ENCODE peak calls at places on chromosomes 13 and 19, in five cellular contexts. X is MM.1S, L is heart left ventricle, V is tibial artery, B is suprapubic skin. T is an unnamed sample.

GRCh38 chr19:54817670-54818536 is 1.6 kb downstream of the KIR3DL1 start:
- DNase-seq in X (no peak), L (no peak), V (no peak), B (no peak), T (no peak)

GRCh38 chr19:6717036-6717435 is 3.4 kb downstream of the C3 start:
- DNase-seq in X (no peak), L (no peak), V (no peak), B (no peak), T (no peak)

GRCh38 chr13:94858856-94859811 is 146.8 kb upstream of the SOX21 start:
- DNase-seq in X (no peak), L (peak), V (peak), B (peak), T (no peak)

GRCh38 chr19:47494729-47495128 is 10.7 kb upstream of the KPTN start:
- DNase-seq in X (no peak), L (no peak), V (no peak), B (no peak), T (no peak)

GRCh38 chr19:35403116-35403760 is 32.4 kb downstream of the GPR42 start:
- DNase-seq in X (no peak), L (no peak), V (no peak), B (no peak), T (peak)

GRCh38 chr13:29543230-29544215 is 52.0 kb downstream of the SLC7A1 start:
- DNase-seq in X (no peak), L (no peak), V (no peak), B (no peak), T (no peak)

GRCh38 chr19:52724701-52725514 is 9.9 kb downstream of the ZNF611 start:
- DNase-seq in X (no peak), L (no peak), V (no peak), B (no peak), T (no peak)

GRCh38 chr13:33441015-33441414 is 155.5 kb upstream of the STARD13 start:
- DNase-seq in X (no peak), L (no peak), V (no peak), B (no peak), T (peak)

GRCh38 chr13:114145722-114146121 is 13.3 kb upstream of the RASA3 start:
- DNase-seq in X (no peak), L (no peak), V (no peak), B (peak), T (no peak)

GRCh38 chr13:64591981-64592380 is 2638.2 kb downstream of the PCDH9 start:
- DNase-seq in X (no peak), L (no peak), V (no peak), B (no peak), T (no peak)

GRCh38 chr13:39415403-39415802 is 187.6 kb downstream of the LHFPL6 start:
- DNase-seq in X (no peak), L (peak), V (peak), B (no peak), T (no peak)

GRCh38 chr13:72782717-72783116 is 784 bp downstream of the PIBF1 start:
- DNase-seq in X (no peak), L (no peak), V (no peak), B (no peak), T (no peak)

GRCh38 chr13:48344264-48344663 is 40.7 kb downstream of the RB1 start:
- DNase-seq in X (no peak), L (no peak), V (no peak), B (no peak), T (no peak)

GRCh38 chr13:112118451-112119064 is 51.6 kb downstream of the SOX1 start:
- DNase-seq in X (no peak), L (no peak), V (no peak), B (peak), T (no peak)

DNA sequence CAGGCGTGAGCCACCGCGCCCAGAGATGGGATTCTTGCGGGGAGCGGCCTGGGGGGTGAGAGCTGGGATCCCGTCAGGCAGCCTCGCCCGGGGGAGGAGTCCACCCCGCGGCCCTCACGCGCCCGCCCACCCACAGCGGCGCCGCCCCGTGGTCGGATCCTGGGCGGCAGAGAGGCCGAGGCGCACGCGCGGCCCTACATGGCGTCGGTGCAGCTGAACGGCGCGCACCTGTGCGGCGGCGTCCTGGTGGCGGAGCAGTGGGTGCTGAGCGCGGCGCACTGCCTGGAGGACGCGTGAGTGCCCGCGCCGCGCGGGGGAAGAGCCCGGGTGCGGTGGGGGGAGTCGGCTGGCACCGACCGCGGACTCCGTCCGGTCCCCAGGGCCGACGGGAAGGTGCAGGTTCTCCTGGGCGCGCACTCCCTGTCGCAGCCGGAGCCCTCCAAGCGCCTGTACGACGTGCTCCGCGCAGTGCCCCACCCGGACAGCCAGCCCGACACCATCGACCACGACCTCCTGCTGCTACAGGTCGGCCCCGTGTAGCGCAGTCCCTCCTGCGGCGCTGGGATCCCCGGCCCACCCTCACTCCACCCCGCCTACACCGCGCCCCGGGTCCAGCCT is 1.1 kb downstream of the CFD start:
- DNase-seq in X (peak), L (peak), V (peak), B (no peak), T (peak)
- H3K4me3 ChIP-seq in X (peak), L (peak), V (peak), B (peak), T (peak)

GRCh38 chr19:33795370-33796163 is 1.1 kb upstream of the KCTD15 start:
- DNase-seq in X (no peak), L (peak), V (peak), B (no peak), T (no peak)
- H3K4me3 ChIP-seq in X (peak), L (peak), V (peak), B (peak), T (peak)

GRCh38 chr19:34232566-34233481 is 21.5 kb upstream of the GARRE1 start:
- DNase-seq in X (no peak), L (peak), V (peak), B (no peak), T (no peak)
- H3K4me3 ChIP-seq in X (no peak), L (no peak), V (no peak), B (peak), T (no peak)

GRCh38 chr13:43284162-43284561 is 260.8 kb downstream of the DNAJC15 start:
- DNase-seq in X (no peak), L (no peak), V (no peak), B (no peak), T (no peak)
- H3K4me3 ChIP-seq in X (no peak), L (no peak), V (no peak), B (no peak), T (no peak)